ENCODE peak calls at places on chromosomes 13 and 19, in ten cellular contexts. N is type B pancreatic cell; X is stromal cell of bone marrow; O is omental fat pad; K is activated CD4-positive, alpha-beta T cell treated with anti-CD3 and anti-CD28 coated beads for 24 hours; Q is stimulated activated CD4-positive, alpha-beta T cell treated with anti-CD3 and anti-CD28 coated beads, Interleukin-12 subunit alpha, Interleukin-12 subunit beta, amount 100 ng/mL, for 24 hours; R is stomach; Y is hepatic stellate cell; C is astrocyte of the cerebellum; M is A172. T is an unnamed sample.

GRCh38 chr19:36627057-36627456 is 21.9 kb downstream of the ZNF382 start:
- DNase-seq in N (no peak), X (no peak), O (no peak), K (no peak), Q (no peak), R (no peak), Y (no peak), C (no peak), M (no peak), T (no peak)

GRCh38 chr13:98547455-98547854 is 29.5 kb downstream of the STK24 start:
- DNase-seq in N (no peak), X (no peak), O (no peak), K (no peak), Q (no peak), R (no peak), Y (no peak), C (no peak), M (no peak), T (no peak)

GRCh38 chr19:13830761-13831481 is 35.7 kb downstream of the ZSWIM4 start:
- DNase-seq in N (no peak), X (no peak), O (no peak), K (no peak), Q (no peak), R (no peak), Y (no peak), C (no peak), M (peak), T (no peak)

GRCh38 chr19:3175761-3176714 is 2.5 kb upstream of the S1PR4 start:
- DNase-seq in N (no peak), X (no peak), O (no peak), K (no peak), Q (no peak), R (peak), Y (no peak), C (no peak), M (peak), T (no peak)

GRCh38 chr19:33569822-33570221 is 48.2 kb upstream of the PEPD start:
- DNase-seq in N (no peak), X (no peak), O (no peak), K (no peak), Q (no peak), R (no peak), Y (no peak), C (no peak), M (no peak), T (no peak)

GRCh38 chr13:32381539-32381938 is 46.4 kb downstream of the N4BP2L1 start:
- DNase-seq in N (no peak), X (peak), O (no peak), K (no peak), Q (no peak), R (no peak), Y (peak), C (peak), M (peak), T (no peak)

GRCh38 chr19:55777528-55777927 is 8.6 kb downstream of the RFPL4AL1 start:
- DNase-seq in N (no peak), X (no peak), O (no peak), K (no peak), Q (no peak), R (no peak), Y (no peak), C (no peak), M (peak), T (peak)

GRCh38 chr13:97879646-97880297 is 73.7 kb upstream of the IPO5 start:
- DNase-seq in N (no peak), X (peak), O (no peak), K (no peak), Q (no peak), R (no peak), Y (peak), C (peak), M (peak), T (no peak)

GRCh38 chr13:60869225-60869624 is 472.2 kb downstream of the TDRD3 start:
- DNase-seq in N (no peak), X (no peak), O (no peak), K (no peak), Q (no peak), R (no peak), Y (no peak), C (no peak), M (no peak), T (no peak)

GRCh38 chr19:40191836-40192646 is 815 bp downstream of the MAP3K10 start:
- DNase-seq in N (no peak), X (peak), O (no peak), K (no peak), Q (no peak), R (no peak), Y (peak), C (no peak), M (no peak), T (no peak)

GRCh38 chr13:96181886-96182285 is 92.0 kb downstream of the HS6ST3 start:
- DNase-seq in N (no peak), X (no peak), O (no peak), K (no peak), Q (no peak), R (no peak), Y (no peak), C (no peak), M (no peak), T (no peak)

GRCh38 chr13:98035373-98035772 is 81.9 kb downstream of the IPO5 start:
- DNase-seq in N (no peak), X (no peak), O (no peak), K (no peak), Q (no peak), R (no peak), Y (no peak), C (no peak), M (no peak), T (no peak)

GRCh38 chr19:10820173-10820572 is 15.8 kb downstream of the TMED1 start:
- DNase-seq in N (no peak), X (no peak), O (no peak), K (no peak), Q (no peak), R (no peak), Y (no peak), C (no peak), M (no peak), T (no peak)

GRCh38 chr13:23558675-23559536 is 11.3 kb upstream of the TNFRSF19 start:
- DNase-seq in N (no peak), X (peak), O (no peak), K (no peak), Q (no peak), R (peak), Y (peak), C (peak), M (peak), T (no peak)

GRCh38 chr19:13060233-13060963 is 42.3 kb downstream of the LYL1 start:
- DNase-seq in N (no peak), X (no peak), O (no peak), K (no peak), Q (no peak), R (no peak), Y (peak), C (no peak), M (peak), T (no peak)

GRCh38 chr13:112744306-112745021 is 54.6 kb downstream of the ATP11A start:
- DNase-seq in N (no peak), X (peak), O (no peak), K (no peak), Q (no peak), R (no peak), Y (no peak), C (no peak), M (peak), T (no peak)

GRCh38 chr19:5001547-5002131 is 32.7 kb downstream of the KDM4B start:
- DNase-seq in N (no peak), X (peak), O (no peak), K (peak), Q (no peak), R (no peak), Y (peak), C (peak), M (peak), T (no peak)

GRCh38 chr19:48147597-48148175 is 22.5 kb downstream of the LIG1 start:
- DNase-seq in N (no peak), X (no peak), O (no peak), K (no peak), Q (no peak), R (no peak), Y (no peak), C (no peak), M (no peak), T (no peak)

GRCh38 chr19:38319421-38320258 is at the start of gene KCNK6:
- DNase-seq in N (no peak), X (no peak), O (no peak), K (peak), Q (peak), R (peak), Y (peak), C (no peak), M (no peak), T (no peak)

GRCh38 chr19:48635263-48635965 is 1.8 kb downstream of the DBP start:
- DNase-seq in N (peak), X (no peak), O (no peak), K (peak), Q (peak), R (peak), Y (peak), C (no peak), M (no peak), T (no peak)

GRCh38 chr13:30307194-30307965 is at the start of gene KATNAL1:
- DNase-seq in N (peak), X (no peak), O (peak), K (peak), Q (peak), R (peak), Y (peak), C (no peak), M (peak), T (peak)

GRCh38 chr13:30108216-30108912 is 199.0 kb downstream of the KATNAL1 start:
- DNase-seq in N (no peak), X (no peak), O (no peak), K (no peak), Q (no peak), R (no peak), Y (no peak), C (no peak), M (no peak), T (no peak)

GRCh38 chr19:5460748-5461147 is 5.5 kb downstream of the ZNRF4 start:
- DNase-seq in N (no peak), X (no peak), O (no peak), K (no peak), Q (no peak), R (no peak), Y (no peak), C (no peak), M (no peak), T (no peak)

GRCh38 chr19:53157601-53158000 is 1.3 kb downstream of the ZNF347 start:
- DNase-seq in N (no peak), X (no peak), O (no peak), K (no peak), Q (no peak), R (no peak), Y (no peak), C (no peak), M (no peak), T (no peak)

GRCh38 chr19:34974631-34975030 is 10.6 kb upstream of the ZNF792 start:
- DNase-seq in N (no peak), X (no peak), O (no peak), K (no peak), Q (no peak), R (no peak), Y (no peak), C (no peak), M (no peak), T (no peak)

GRCh38 chr19:19342086-19343015 is 21.7 kb downstream of the MAU2 start:
- DNase-seq in N (peak), X (no peak), O (no peak), K (no peak), Q (no peak), R (peak), Y (peak), C (peak), M (peak), T (peak)

GRCh38 chr13:27820524-27821482 is 28.5 kb downstream of the GSX1 start:
- DNase-seq in N (no peak), X (no peak), O (no peak), K (no peak), Q (no peak), R (no peak), Y (no peak), C (no peak), M (no peak), T (no peak)